ENCODE peak calls at places on chromosomes 13 and 19, in five cellular contexts. D is endothelial cell of umbilical vein, Y is neuronal stem cell, Q is breast epithelium, B is left ventricle myocardium inferior. N is an unnamed sample.

GRCh38 chr13:26867451-26868067 is 107.0 kb upstream of the GPR12 start:
- DNase-seq in D (peak; percentile 38), Y (peak; percentile 40), Q (no peak), B (no peak), N (no peak)

GRCh38 chr19:45515081-45515624 is 7.9 kb downstream of the VASP start:
- DNase-seq in D (no peak), Y (no peak), Q (no peak), B (peak; percentile 58), N (no peak)

GRCh38 chr19:41816761-41817160 is 20.4 kb downstream of the CEACAM3 start:
- DNase-seq in D (no peak), Y (no peak), Q (no peak), B (no peak), N (no peak)

GRCh38 chr13:39676315-39676876 is 20.9 kb downstream of the COG6 start:
- DNase-seq in D (peak; percentile 55), Y (peak; percentile 15), Q (no peak), B (no peak), N (peak; percentile 34)

GRCh38 chr19:1469936-1470863 is 8.8 kb downstream of the C19orf25 start:
- DNase-seq in D (no peak), Y (peak; percentile 83), Q (no peak), B (peak; percentile 51), N (peak; percentile 94)

GRCh38 chr13:33340631-33341030 is 55.1 kb upstream of the STARD13 start:
- DNase-seq in D (no peak), Y (no peak), Q (no peak), B (no peak), N (no peak)

GRCh38 chr13:100809856-100810255 is 135.3 kb upstream of the TMTC4 start:
- DNase-seq in D (no peak), Y (no peak), Q (no peak), B (no peak), N (no peak)

GRCh38 chr13:76864259-76864658 is 21.9 kb downstream of the KCTD12 start:
- DNase-seq in D (peak; percentile 35), Y (no peak), Q (no peak), B (no peak), N (no peak)

GRCh38 chr19:3006075-3006767 is 22.9 kb downstream of the TLE2 start:
- DNase-seq in D (no peak), Y (no peak), Q (no peak), B (no peak), N (no peak)

GRCh38 chr13:89401209-89401810 is 1730.1 kb downstream of the SLITRK5 start:
- DNase-seq in D (peak; percentile 63), Y (no peak), Q (no peak), B (no peak), N (no peak)

GRCh38 chr19:35720648-35721047 is 2.8 kb downstream of the KMT2B start:
- DNase-seq in D (no peak), Y (no peak), Q (no peak), B (no peak), N (no peak)

GRCh38 chr19:53917356-53917755 is 8.3 kb downstream of the CACNG7 start:
- DNase-seq in D (no peak), Y (no peak), Q (no peak), B (no peak), N (no peak)

GRCh38 chr19:51365211-51366049 is 758 bp downstream of the ETFB start:
- DNase-seq in D (peak; percentile 42), Y (no peak), Q (no peak), B (no peak), N (no peak)

GRCh38 chr19:30662211-30662861 is 290.2 kb downstream of the ZNF536 start:
- DNase-seq in D (no peak), Y (no peak), Q (no peak), B (no peak), N (peak; percentile 86)

GRCh38 chr13:75685239-75685697 is 49.1 kb downstream of the LMO7 start:
- DNase-seq in D (peak; percentile 16), Y (peak; percentile 6), Q (no peak), B (no peak), N (peak; percentile 23)

GRCh38 chr13:29436291-29436690 is 159.2 kb downstream of the SLC7A1 start:
- DNase-seq in D (peak; percentile 59), Y (no peak), Q (no peak), B (no peak), N (no peak)

GRCh38 chr13:78603240-78603947 is at the start of gene POU4F1:
- DNase-seq in D (peak; percentile 71), Y (peak; percentile 81), Q (no peak), B (peak; percentile 17), N (peak; percentile 71)

GRCh38 chr19:53896682-53897081 is 12.4 kb upstream of the CACNG7 start:
- DNase-seq in D (no peak), Y (no peak), Q (no peak), B (no peak), N (no peak)

GRCh38 chr13:108086678-108087077 is 128.7 kb downstream of the LIG4 start:
- DNase-seq in D (peak; percentile 1), Y (no peak), Q (no peak), B (no peak), N (peak; percentile 30)

GRCh38 chr13:104962411-104962810 is 1573.1 kb downstream of the EFNB2 start:
- DNase-seq in D (no peak), Y (no peak), Q (no peak), B (no peak), N (no peak)

GRCh38 chr13:112743451-112744305 is 53.8 kb downstream of the ATP11A start:
- DNase-seq in D (no peak), Y (no peak), Q (no peak), B (no peak), N (no peak)

GRCh38 chr13:24670927-24671326 is 9.3 kb upstream of the ATP12A start:
- DNase-seq in D (no peak), Y (peak; percentile 45), Q (no peak), B (no peak), N (peak; percentile 69)

GRCh38 chr13:51925865-51926527 is 64.2 kb downstream of the CCDC70 start:
- DNase-seq in D (no peak), Y (no peak), Q (no peak), B (no peak), N (no peak)

GRCh38 chr19:49056101-49056901 is 1.2 kb downstream of the CGB7 start:
- DNase-seq in D (peak; percentile 62), Y (peak; percentile 65), Q (no peak), B (peak; percentile 55), N (peak; percentile 87)

GRCh38 chr19:38142176-38143035 is 81.6 kb downstream of the DPF1 start:
- DNase-seq in D (peak; percentile 37), Y (peak; percentile 68), Q (no peak), B (peak; percentile 64), N (peak; percentile 44)

GRCh38 chr13:108227651-108228272 is 9.6 kb downstream of the ABHD13 start:
- DNase-seq in D (peak; percentile 55), Y (no peak), Q (no peak), B (no peak), N (peak; percentile 39)

GRCh38 chr19:52533901-52534300 is 6.4 kb downstream of the ZNF808 start:
- DNase-seq in D (no peak), Y (no peak), Q (no peak), B (peak; percentile 33), N (no peak)

GRCh38 chr19:54343868-54344267 is 4.9 kb upstream of the LILRA4 start:
- DNase-seq in D (no peak), Y (no peak), Q (no peak), B (no peak), N (no peak)

GRCh38 chr13:27110056-27110746 is 61.4 kb downstream of the USP12 start:
- DNase-seq in D (no peak), Y (no peak), Q (no peak), B (no peak), N (no peak)

GRCh38 chr13:21336609-21337008 is 122.5 kb downstream of the ZDHHC20 start:
- DNase-seq in D (no peak), Y (no peak), Q (no peak), B (no peak), N (no peak)

GRCh38 chr19:40282209-40282580 is 3.0 kb downstream of the AKT2 start:
- DNase-seq in D (no peak), Y (no peak), Q (no peak), B (no peak), N (no peak)

GRCh38 chr19:56840452-56841193 is at the start of the genes PEG3 and ZIM2:
- DNase-seq in D (no peak), Y (peak; percentile 82), Q (peak; percentile 61), B (peak; percentile 74), N (no peak)
- H3K4me3 ChIP-seq in D (no peak within 1 kb of the TSS), Y (peak within 1 kb of the TSS; percentile 90), Q (peak within 1 kb of the TSS; percentile 49), B (peak within 1 kb of the TSS; percentile 71), N (no peak within 1 kb of the TSS)

DNA sequence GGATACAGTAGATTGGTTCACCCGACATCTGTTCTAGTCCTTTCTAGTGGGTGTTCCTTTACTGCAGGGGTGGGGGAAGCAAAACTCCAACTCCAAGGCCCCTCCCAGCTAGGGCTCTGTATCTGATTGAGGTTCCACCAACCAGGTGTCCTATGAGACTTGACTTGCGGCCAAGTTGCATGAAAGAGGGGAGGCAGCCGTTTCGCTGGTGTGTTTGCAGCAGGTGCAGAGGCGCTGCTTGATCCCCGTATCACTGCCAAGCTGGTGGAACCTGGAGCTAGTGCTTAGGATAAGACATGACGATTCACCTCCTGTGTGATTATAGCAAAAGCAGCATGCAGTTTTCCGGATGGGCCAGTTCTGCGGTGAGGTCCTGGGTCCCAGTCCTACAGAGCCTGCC is 338.2 kb downstream of the UQCRFS1 start:
- DNase-seq in D (no peak), Y (no peak), Q (no peak), B (no peak), N (no peak)
- H3K4me1 ChIP-seq in D (no peaks in the 10 kb centered on the region), Y (no peaks in the 10 kb centered on the region), Q (no peaks in the 10 kb centered on the region), B (peaks cover 18% of the 10 kb centered on the region), N (no peaks in the 10 kb centered on the region)

GRCh38 chr19:8097681-8098567 is 45.4 kb downstream of the CCL25 start:
- DNase-seq in D (no peak), Y (no peak), Q (no peak), B (no peak), N (no peak)

GRCh38 chr19:8094336-8094735 is 41.8 kb downstream of the CCL25 start:
- DNase-seq in D (no peak), Y (no peak), Q (no peak), B (no peak), N (no peak)

GRCh38 chr19:8097198-8097597 is 44.6 kb downstream of the CCL25 start:
- DNase-seq in D (no peak), Y (no peak), Q (no peak), B (no peak), N (no peak)

GRCh38 chr19:8095354-8095886 is 42.9 kb downstream of the CCL25 start:
- DNase-seq in D (no peak), Y (no peak), Q (no peak), B (no peak), N (no peak)

GRCh38 chr19:8096071-8096470 is 43.5 kb downstream of the CCL25 start:
- DNase-seq in D (no peak), Y (no peak), Q (no peak), B (no peak), N (no peak)
- H3K4me3 ChIP-seq in D (no peak overlapping the region), Y (peak overlapping the region; percentile 1), Q (no peak overlapping the region), B (no peak overlapping the region), N (no peak overlapping the region)

GRCh38 chr13:49540552-49540951 is 44.8 kb downstream of the PHF11 start:
- DNase-seq in D (peak; percentile 81), Y (peak; percentile 35), Q (no peak), B (no peak), N (peak; percentile 17)

GRCh38 chr13:49538404-49538803 is 42.7 kb downstream of the PHF11 start:
- DNase-seq in D (no peak), Y (no peak), Q (no peak), B (no peak), N (no peak)

GRCh38 chr13:49536144-49536873 is 40.6 kb downstream of the PHF11 start:
- DNase-seq in D (no peak), Y (no peak), Q (no peak), B (no peak), N (no peak)

GRCh38 chr13:49539313-49539712 is 43.6 kb downstream of the PHF11 start:
- DNase-seq in D (peak; percentile 46), Y (no peak), Q (no peak), B (no peak), N (no peak)

GRCh38 chr13:49539746-49540145 is 44.0 kb downstream of the PHF11 start:
- DNase-seq in D (no peak), Y (no peak), Q (no peak), B (no peak), N (no peak)
- H3K4me1 ChIP-seq in D (peaks cover 17% of the 10 kb centered on the region), Y (no peaks in the 10 kb centered on the region), Q (no peaks in the 10 kb centered on the region), B (peaks cover 27% of the 10 kb centered on the region), N (peaks cover 6% of the 10 kb centered on the region)

N was measured in HAP-1.